ENCODE peak calls at places on chromosome 15, in four cellular contexts. N is HCT116, D is stomach, P is testis. X is an unnamed sample.
A peak's percentile ranks its signal among the peaks of the same experiment; 100 is the strongest.

GRCh38 chr15:81016253-81017068 is 15.7 kb downstream of the TLNRD1 start:
- DNase-seq in N (no peak), D (no peak), P (no peak), X (no peak)

GRCh38 chr15:88987951-88988671 is 74.9 kb upstream of the MFGE8 start:
- DNase-seq in N (no peak), D (no peak), P (no peak), X (no peak)

GRCh38 chr15:70200511-70200991 is 102.8 kb upstream of the TLE3 start:
- DNase-seq in N (no peak), D (no peak), P (no peak), X (peak; percentile 51)

GRCh38 chr15:59115047-59115446 is 10.1 kb downstream of the CCNB2 start:
- DNase-seq in N (no peak), D (no peak), P (no peak), X (no peak)

GRCh38 chr15:74044267-74045110 is 37.9 kb downstream of the GOLGA6A start:
- DNase-seq in N (no peak), D (no peak), P (peak; percentile 85), X (no peak)

GRCh38 chr15:85289677-85290365 is 90.6 kb upstream of the AKAP13 start:
- DNase-seq in N (peak; percentile 58), D (peak; percentile 81), P (peak; percentile 77), X (no peak)

GRCh38 chr15:95324596-95325135 is 1005.8 kb upstream of the NR2F2 start:
- DNase-seq in N (no peak), D (no peak), P (no peak), X (no peak)

GRCh38 chr15:68177747-68178146 is 27.4 kb downstream of the CALML4 start:
- DNase-seq in N (no peak), D (no peak), P (no peak), X (no peak)

GRCh38 chr15:94509259-94509658 is 277.9 kb downstream of the MCTP2 start:
- DNase-seq in N (no peak), D (no peak), P (no peak), X (no peak)

GRCh38 chr15:35479423-35479822 is 66.5 kb downstream of the DPH6 start:
- DNase-seq in N (no peak), D (no peak), P (no peak), X (no peak)

GRCh38 chr15:40234783-40235182 is 4.1 kb upstream of the PAK6 start:
- DNase-seq in N (no peak), D (no peak), P (no peak), X (no peak)

DNA sequence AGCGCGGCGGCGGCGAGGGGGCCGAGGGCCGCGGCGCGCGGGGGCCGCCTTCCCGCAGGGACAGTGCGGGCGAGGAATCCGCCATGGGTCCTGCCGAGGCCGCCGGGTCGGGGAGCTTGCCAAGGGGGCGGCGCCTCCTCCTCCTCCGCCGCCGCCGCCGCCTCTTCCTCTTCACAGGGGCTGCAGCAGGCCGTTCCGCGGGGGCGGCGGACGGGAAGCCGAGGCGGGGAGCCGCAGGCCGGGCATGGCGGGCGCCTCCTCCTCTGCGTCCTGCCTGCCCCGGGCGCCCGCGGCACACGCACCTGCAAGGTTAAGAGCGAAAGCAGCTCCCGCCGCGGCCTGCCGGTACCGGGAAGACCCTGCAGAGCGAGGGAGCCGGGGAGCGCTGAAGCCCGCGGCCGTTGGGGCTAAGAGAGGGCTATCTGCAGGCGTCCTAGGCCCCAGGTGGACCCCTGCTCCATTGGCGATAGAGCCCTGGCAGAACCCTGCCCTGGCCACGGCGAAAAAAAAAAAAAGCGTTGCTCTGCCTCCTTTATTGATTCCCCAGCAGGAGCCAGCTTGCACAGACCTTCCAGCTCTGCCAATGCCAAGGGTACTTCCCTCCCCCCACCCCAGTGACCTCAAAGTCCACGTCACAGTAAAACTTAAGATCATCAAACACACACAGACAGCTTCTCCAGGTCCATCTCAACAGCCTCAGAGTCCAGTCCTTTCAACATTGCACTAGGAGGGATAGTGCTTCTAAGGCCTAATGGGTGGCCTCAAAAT is at the start of gene LYSMD2:
- DNase-seq in N (no peak), D (peak; percentile 78), P (peak; percentile 82), X (peak; percentile 97)
- TF ChIP-seq POLR2A in N (peak; percentile 10), D (no peak), P (no peak), X (no peak)

DNA sequence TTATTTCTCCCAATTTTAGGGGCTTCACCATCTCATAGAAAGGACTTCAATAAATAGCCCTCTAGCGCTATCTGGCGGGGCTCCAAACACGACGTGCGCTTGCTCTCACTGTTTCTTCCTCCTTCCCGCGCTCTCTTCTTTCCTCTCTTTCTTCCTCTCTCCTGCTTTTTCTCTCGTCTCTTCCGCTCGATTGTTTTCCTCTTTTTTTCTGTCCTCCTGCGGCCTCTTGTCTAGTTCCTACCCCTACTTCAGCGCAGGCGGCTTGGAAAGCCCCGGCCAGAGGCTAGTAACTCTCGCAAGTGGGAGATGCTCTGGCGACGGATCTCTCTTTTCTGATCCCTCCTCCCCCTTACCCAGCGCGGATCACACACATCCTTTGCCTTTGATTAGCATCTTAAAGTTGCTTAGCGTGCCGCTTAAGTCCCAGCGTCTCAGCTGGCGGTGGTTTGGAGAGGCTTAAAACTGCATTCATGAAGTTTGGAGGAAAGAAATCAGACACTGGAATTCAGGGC is 6.2 kb upstream of the MEIS2 start:
- DNase-seq in N (no peak), D (no peak), P (peak; percentile 66), X (peak; percentile 57)
- H3K27ac ChIP-seq in N (no peak overlapping the region), D (peak overlapping the region; percentile 62), P (no peak overlapping the region), X (no peak overlapping the region)

GRCh38 chr15:38620108-38620507 is 55.5 kb upstream of the RASGRP1 start:
- DNase-seq in N (no peak), D (no peak), P (no peak), X (no peak)
- TF ChIP-seq CTCF in N (no peak), D (no peak), P (no peak), X (no peak)

GRCh38 chr15:90994417-90995311 is at the start of gene PRC1:
- DNase-seq in N (peak; percentile 94), D (peak; percentile 99), P (peak; percentile 99), X (peak; percentile 99)
- TF ChIP-seq POLR2A in N (peak; percentile 51), D (peak; percentile 57), P (peak; percentile 4), X (no peak)

X was measured in spleen.